ENCODE peak calls at places on chromosomes 4 and X, in six cellular contexts. P, V, Z, H, X and O are unnamed samples.

GRCh38 chr4:11623726-11624037 is 195.0 kb upstream of the HS3ST1 start:
- DNase-seq in P (peak), V (peak), Z (no peak), H (no peak), X (peak), O (no peak)

GRCh38 chr4:185039508-185040273 is 21.4 kb downstream of the HELT start:
- DNase-seq in P (peak), V (peak), Z (peak), H (no peak), X (peak), O (peak)

GRCh38 chr4:25443851-25444250 is 66.8 kb downstream of the ANAPC4 start:
- DNase-seq in P (no peak), V (no peak), Z (no peak), H (no peak), X (no peak), O (no peak)

GRCh38 chr4:75179510-75179909 is 246.6 kb downstream of the PARM1 start:
- DNase-seq in P (no peak), V (no peak), Z (no peak), H (no peak), X (no peak), O (no peak)

GRCh38 chrX:69024931-69025330 is 140.3 kb downstream of the PJA1 start:
- DNase-seq in P (peak), V (no peak), Z (peak), H (peak), X (no peak), O (no peak)

GRCh38 chrX:54415534-54416350 is 24.5 kb upstream of the TSR2 start:
- DNase-seq in P (no peak), V (no peak), Z (no peak), H (no peak), X (peak), O (no peak)

GRCh38 chr4:183797445-183798248 is 107.5 kb upstream of the STOX2 start:
- DNase-seq in P (peak), V (peak), Z (no peak), H (peak), X (peak), O (no peak)

GRCh38 chrX:17266171-17266570 is 108.8 kb upstream of the NHS start:
- DNase-seq in P (no peak), V (no peak), Z (no peak), H (no peak), X (no peak), O (no peak)

GRCh38 chr4:25107827-25108516 is 52.3 kb downstream of the SEPSECS start:
- DNase-seq in P (peak), V (no peak), Z (no peak), H (no peak), X (no peak), O (peak)

GRCh38 chr4:83358410-83358809 is 23.8 kb upstream of the HPSE start:
- DNase-seq in P (no peak), V (peak), Z (peak), H (no peak), X (no peak), O (peak)

GRCh38 chr4:100288167-100288566 is 97.9 kb upstream of the DDIT4L start:
- DNase-seq in P (no peak), V (no peak), Z (peak), H (no peak), X (no peak), O (no peak)

GRCh38 chr4:89054627-89055026 is 2.4 kb downstream of the FAM13A start:
- DNase-seq in P (no peak), V (no peak), Z (no peak), H (no peak), X (no peak), O (no peak)
- H3K4me3 ChIP-seq in P (no peak), V (no peak), Z (no peak), H (no peak), X (no peak), O (no peak)

GRCh38 chr4:113701156-113701555 is 60.4 kb downstream of the CAMK2D start:
- DNase-seq in P (no peak), V (no peak), Z (no peak), H (no peak), X (no peak), O (peak)

GRCh38 chr4:113708250-113708649 is 53.3 kb downstream of the CAMK2D start:
- DNase-seq in P (no peak), V (no peak), Z (no peak), H (no peak), X (no peak), O (no peak)

GRCh38 chr4:113711883-113712662 is 49.5 kb downstream of the CAMK2D start:
- DNase-seq in P (no peak), V (no peak), Z (no peak), H (no peak), X (no peak), O (no peak)

GRCh38 chr4:113707013-113707412 is 54.5 kb downstream of the CAMK2D start:
- DNase-seq in P (no peak), V (no peak), Z (no peak), H (no peak), X (no peak), O (no peak)
- H3K4me3 ChIP-seq in P (no peak), V (no peak), Z (no peak), H (no peak), X (no peak), O (no peak)

GRCh38 chrX:137575596-137576255 is 9.8 kb downstream of the ZIC3 start:
- DNase-seq in P (no peak), V (no peak), Z (no peak), H (no peak), X (no peak), O (no peak)

GRCh38 chrX:137574102-137574783 is 8.3 kb downstream of the ZIC3 start:
- DNase-seq in P (no peak), V (no peak), Z (no peak), H (no peak), X (no peak), O (no peak)

GRCh38 chrX:137569470-137569891 is 3.6 kb downstream of the ZIC3 start:
- DNase-seq in P (no peak), V (no peak), Z (no peak), H (no peak), X (no peak), O (no peak)

GRCh38 chrX:137574784-137575298 is 8.9 kb downstream of the ZIC3 start:
- DNase-seq in P (no peak), V (no peak), Z (no peak), H (no peak), X (no peak), O (no peak)

DNA sequence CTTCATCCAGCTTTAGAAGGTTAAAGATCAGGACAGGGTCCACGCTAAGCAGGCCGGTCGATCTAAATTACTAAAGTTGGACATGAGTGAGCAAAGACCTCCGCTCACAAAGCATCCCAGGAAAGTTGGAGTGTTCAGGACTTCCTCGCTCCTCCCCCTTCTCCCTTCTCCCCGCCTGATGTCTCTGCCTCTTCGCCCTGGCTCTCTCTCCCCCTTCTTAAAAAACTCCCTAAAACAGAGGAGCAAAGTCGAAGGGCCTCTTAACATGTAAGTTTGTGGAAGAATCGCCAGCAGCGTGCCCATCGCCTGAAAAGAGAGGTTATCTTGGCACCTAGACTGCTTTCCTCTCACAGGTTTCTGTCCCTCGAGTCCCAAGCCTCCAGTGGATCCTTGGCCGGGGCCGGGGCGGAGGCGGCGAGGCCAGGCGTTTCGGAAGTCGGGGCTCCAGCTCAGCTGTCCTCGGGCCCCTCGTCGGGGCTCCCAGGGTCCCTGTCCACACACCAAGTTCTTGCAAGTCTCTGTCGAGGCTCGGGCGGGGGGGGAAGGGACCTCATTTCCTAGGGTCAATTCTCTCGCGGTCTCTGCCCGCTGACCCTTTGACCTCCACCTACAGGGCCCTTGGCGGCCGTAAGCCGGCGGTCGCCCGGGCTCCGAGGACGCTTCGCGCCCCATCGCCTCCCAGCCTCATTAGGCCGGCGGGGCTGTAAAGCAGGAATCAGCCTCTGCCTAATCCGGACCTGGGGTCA is 7.6 kb downstream of the ZIC3 start:
- DNase-seq in P (no peak), V (no peak), Z (no peak), H (no peak), X (no peak), O (no peak)
- H3K4me3 ChIP-seq in P (no peak), V (no peak), Z (no peak), H (no peak), X (no peak), O (no peak)

DNA sequence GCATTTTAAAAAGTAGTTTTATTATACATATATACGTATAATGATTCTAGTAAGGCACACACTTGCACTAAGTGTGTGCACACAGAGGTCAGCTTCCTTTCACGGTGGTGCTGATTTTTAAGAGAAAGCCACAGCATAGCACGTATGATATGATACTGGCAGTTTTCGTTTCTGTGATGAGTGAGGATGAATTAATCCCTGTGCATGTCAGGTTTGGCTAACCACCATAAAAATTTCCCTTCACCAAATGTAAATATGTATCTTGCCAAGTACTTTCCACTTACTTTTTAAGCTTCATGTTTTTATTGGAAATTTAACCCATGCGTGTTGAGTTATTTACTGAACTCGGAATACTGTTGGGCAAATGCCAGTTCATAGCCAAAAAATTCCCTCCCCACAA is 84.6 kb downstream of the SYNPO2 start:
- DNase-seq in P (no peak), V (no peak), Z (no peak), H (no peak), X (no peak), O (no peak)
- H3K4me3 ChIP-seq in P (no peak), V (no peak), Z (no peak), H (no peak), X (no peak), O (no peak)

GRCh38 chr4:81030617-81031388 is at the start of gene BMP3:
- DNase-seq in P (no peak), V (no peak), Z (no peak), H (peak), X (no peak), O (no peak)
- H3K4me3 ChIP-seq in P (no peak), V (no peak), Z (peak), H (peak), X (no peak), O (no peak)

DNA sequence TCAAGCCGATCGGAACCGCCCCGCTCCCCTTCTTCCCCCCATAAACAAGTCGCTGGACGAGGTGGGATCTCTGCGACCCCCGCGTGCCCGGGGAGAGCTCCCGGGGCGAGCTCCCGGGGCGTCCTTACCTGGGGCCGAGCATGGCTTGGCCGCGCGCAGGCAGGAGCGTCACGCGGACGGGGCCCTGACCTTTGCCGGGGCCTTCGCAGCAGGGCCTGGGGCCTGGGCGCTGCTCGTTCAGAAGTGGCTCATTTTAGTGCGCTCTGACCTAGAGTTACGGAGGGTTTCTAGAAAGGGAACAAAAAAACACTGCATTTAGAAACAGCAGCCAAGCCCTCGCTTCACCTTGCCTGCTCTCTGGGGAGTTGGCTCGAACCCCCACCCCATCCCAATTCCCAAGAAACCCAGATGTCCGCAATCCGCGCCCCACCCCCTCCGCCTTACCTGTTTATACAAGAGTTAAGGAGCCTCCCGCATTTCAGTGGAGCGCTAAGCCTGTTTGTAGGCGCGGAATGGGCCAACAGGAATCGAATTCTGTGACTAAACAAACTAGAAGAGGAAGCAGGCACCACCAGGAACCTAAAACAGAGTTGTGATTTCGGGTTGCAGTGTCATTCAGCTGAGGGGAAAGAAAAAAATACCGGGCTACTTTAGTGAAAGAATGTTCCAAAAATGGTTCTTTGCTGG is 814 bp upstream of the RBM47 start:
- DNase-seq in P (peak), V (peak), Z (no peak), H (peak), X (no peak), O (no peak)
- H3K4me3 ChIP-seq in P (peak), V (peak), Z (peak), H (peak), X (no peak), O (no peak)